ENCODE peak calls at places on chromosome 4, in four cellular contexts. G is mesendoderm, N is adrenal gland, L is Peyer's patch. D is an unnamed sample.

GRCh38 chr4:24476209-24476781 is 108.1 kb downstream of the DHX15 start:
- DNase-seq in L (no peak), G (peak; percentile 30), N (no peak), D (no peak)

GRCh38 chr4:19514276-19515070 is 737.2 kb upstream of the SLIT2 start:
- DNase-seq in G (no peak), N (no peak), L (no peak), D (no peak)

GRCh38 chr4:55038176-55038890 is 87.1 kb downstream of the KDR start:
- DNase-seq in L (no peak), G (no peak), N (no peak), D (no peak)

GRCh38 chr4:56686537-56687231 is 5.6 kb upstream of the HOPX start:
- DNase-seq in L (no peak), N (no peak), G (no peak), D (no peak)

GRCh38 chr4:88949605-88950004 is 107.4 kb downstream of the FAM13A start:
- DNase-seq in G (no peak), L (no peak), N (no peak), D (no peak)

GRCh38 chr4:117085185-117085701 is at the start of gene TRAM1L1:
- DNase-seq in N (peak; percentile 63), G (peak; percentile 91), L (peak; percentile 49), D (no peak)

GRCh38 chr4:139884438-139884837 is 218.8 kb downstream of the MGST2 start:
- DNase-seq in L (no peak), G (no peak), N (no peak), D (no peak)

GRCh38 chr4:26048962-26049361 is 134.9 kb downstream of the SMIM20 start:
- DNase-seq in G (no peak), N (no peak), L (no peak), D (no peak)

GRCh38 chr4:168654206-168655174 is 157.6 kb downstream of the PALLD start:
- DNase-seq in L (peak; percentile 68), G (no peak), N (no peak), D (no peak)

GRCh38 chr4:82352825-82353370 is 20.9 kb downstream of the HNRNPD start:
- DNase-seq in G (no peak), L (no peak), N (no peak), D (no peak)

GRCh38 chr4:132383571-132384199 is 765.4 kb upstream of the PCDH10 start:
- DNase-seq in G (no peak), N (no peak), L (no peak), D (no peak)

GRCh38 chr4:15451181-15451865 is 18.4 kb upstream of the CC2D2A start:
- DNase-seq in G (no peak), N (no peak), L (no peak), D (no peak)

GRCh38 chr4:168480991-168481588 is 798 bp upstream of the DDX60L start:
- DNase-seq in L (peak; percentile 49), G (no peak), N (peak; percentile 30), D (peak; percentile 32)

GRCh38 chr4:112931001-112931400 is 118.5 kb upstream of the ANK2 start:
- DNase-seq in L (no peak), G (no peak), N (no peak), D (no peak)

GRCh38 chr4:77305766-77306165 is 148.8 kb downstream of the CCNG2 start:
- DNase-seq in L (no peak), N (no peak), G (no peak), D (no peak)

DNA sequence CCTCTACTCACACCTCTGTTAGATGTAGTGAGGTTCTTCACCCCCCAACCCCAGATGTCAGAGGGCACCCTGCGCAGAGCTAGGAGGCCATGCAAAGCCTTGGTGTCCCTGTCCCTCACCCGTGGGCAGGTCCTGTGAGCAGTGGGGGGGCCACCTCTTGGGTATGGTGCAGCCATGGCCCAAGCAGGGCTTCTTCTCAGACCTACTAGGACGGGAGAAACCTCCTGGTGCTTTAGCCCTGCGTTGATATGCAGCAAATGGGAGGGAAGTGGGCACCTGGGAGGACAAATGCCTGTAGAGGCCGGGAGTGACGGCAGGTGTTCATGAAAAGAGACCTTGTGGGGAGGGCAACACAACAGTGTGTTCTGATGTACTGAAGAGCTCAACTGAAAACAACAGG is 38.5 kb upstream of the MSANTD1 start:
- DNase-seq in G (no peak), N (no peak), L (peak; percentile 22), D (no peak)
- H3K36me3 ChIP-seq in G (peaks cover 31% of the 10 kb centered on the region), N (peaks cover 80% of the 10 kb centered on the region), L (no peaks in the 10 kb centered on the region), D (no peaks in the 10 kb centered on the region)

DNA sequence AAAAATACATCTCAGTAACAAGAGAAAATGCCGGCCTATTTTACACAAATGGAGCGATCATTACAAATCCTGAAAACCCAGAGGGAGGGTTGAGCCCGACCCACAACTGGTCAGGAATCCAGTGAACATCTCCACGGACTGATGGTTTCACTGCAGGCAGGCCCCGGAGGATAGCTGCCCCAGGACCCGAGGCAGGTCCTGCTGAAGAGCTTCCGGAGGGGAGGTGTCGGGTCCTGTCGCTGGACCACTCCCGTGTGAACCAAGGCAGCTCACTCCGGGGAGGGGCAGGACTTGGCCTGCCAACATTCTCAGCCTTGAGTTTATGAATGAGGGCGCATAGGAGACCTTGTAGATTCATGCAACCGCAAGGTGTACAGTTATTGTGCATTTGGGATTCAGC is 4.8 kb upstream of the CRMP1 start:
- DNase-seq in N (no peak), L (no peak), G (no peak), D (no peak)
- H3K27me3 ChIP-seq in N (peaks cover 28% of the 10 kb centered on the region), L (peaks cover 6% of the 10 kb centered on the region), G (peaks cover under 1% of the 10 kb centered on the region), D (peaks cover 42% of the 10 kb centered on the region)

GRCh38 chr4:6974138-6974848 is 64.7 kb downstream of the TBC1D14 start:
- DNase-seq in N (peak; percentile 84), L (peak; percentile 92), G (peak; percentile 93), D (peak; percentile 78)
- H3K4me1 ChIP-seq in N (peaks cover 14% of the 10 kb centered on the region), L (peaks cover 4% of the 10 kb centered on the region), G (peaks cover 2% of the 10 kb centered on the region), D (peaks cover 29% of the 10 kb centered on the region)

GRCh38 chr4:75659512-75660031 is 13.6 kb downstream of the G3BP2 start:
- DNase-seq in G (no peak), N (no peak), L (no peak), D (no peak)

GRCh38 chr4:75654905-75655304 is 18.3 kb downstream of the G3BP2 start:
- DNase-seq in L (no peak), G (no peak), N (no peak), D (no peak)

GRCh38 chr4:75658881-75659280 is 14.3 kb downstream of the G3BP2 start:
- DNase-seq in N (no peak), L (no peak), G (no peak), D (no peak)

GRCh38 chr4:75655562-75655961 is 17.6 kb downstream of the G3BP2 start:
- DNase-seq in L (no peak), G (no peak), N (no peak), D (no peak)

DNA sequence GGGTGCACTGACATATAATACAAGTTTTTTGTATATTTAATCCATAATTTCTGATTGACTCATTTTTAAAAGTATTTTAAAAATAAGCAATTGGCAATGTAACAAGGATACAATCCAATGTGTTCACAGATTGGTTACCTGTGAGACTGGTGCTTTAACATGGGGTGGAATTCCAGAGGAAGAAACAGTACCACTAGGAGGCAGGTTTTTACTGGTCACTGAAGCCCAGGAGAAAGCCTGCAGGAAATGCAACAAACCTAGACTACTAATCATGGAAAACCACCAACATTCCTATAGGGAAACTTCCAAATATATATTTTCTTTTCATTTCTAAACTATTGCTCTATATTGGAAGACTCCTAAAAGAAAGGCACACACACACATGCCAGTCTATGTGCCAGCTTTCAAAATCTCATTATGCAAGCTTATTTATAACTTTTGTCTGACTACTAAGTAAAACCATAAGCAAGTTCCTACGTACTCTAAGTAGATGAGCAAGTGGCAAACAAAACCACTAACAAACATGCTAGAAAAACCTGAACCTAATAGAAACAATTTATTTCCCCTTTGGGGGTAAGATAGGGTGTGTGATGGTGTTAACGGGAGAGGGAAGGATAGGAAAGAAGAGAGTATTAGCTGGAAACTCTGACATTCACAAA is 19.2 kb downstream of the G3BP2 start:
- DNase-seq in L (no peak), N (no peak), G (peak; percentile 84), D (no peak)
- H3K36me3 ChIP-seq in L (no peaks in the 10 kb centered on the region), N (peaks cover 71% of the 10 kb centered on the region), G (no peaks in the 10 kb centered on the region), D (peaks cover 11% of the 10 kb centered on the region)

GRCh38 chr4:828641-829271 is 2.8 kb upstream of the CPLX1 start:
- DNase-seq in G (peak; percentile 63), N (peak; percentile 85), L (no peak), D (no peak)

GRCh38 chr4:830776-831482 is 5.0 kb upstream of the CPLX1 start:
- DNase-seq in G (no peak), N (no peak), L (no peak), D (no peak)

GRCh38 chr4:829291-829690 is 3.4 kb upstream of the CPLX1 start:
- DNase-seq in L (no peak), N (no peak), G (no peak), D (no peak)

GRCh38 chr4:831483-831805 is 5.5 kb upstream of the CPLX1 start:
- DNase-seq in G (no peak), N (no peak), L (no peak), D (no peak)

GRCh38 chr4:829761-830655 is 4.1 kb upstream of the CPLX1 start:
- DNase-seq in N (no peak), L (no peak), G (peak; percentile 35), D (no peak)
- H3K27me3 ChIP-seq in N (no peaks in the 10 kb centered on the region), L (peaks cover 20% of the 10 kb centered on the region), G (peaks cover 11% of the 10 kb centered on the region), D (peaks cover 54% of the 10 kb centered on the region)

DNA sequence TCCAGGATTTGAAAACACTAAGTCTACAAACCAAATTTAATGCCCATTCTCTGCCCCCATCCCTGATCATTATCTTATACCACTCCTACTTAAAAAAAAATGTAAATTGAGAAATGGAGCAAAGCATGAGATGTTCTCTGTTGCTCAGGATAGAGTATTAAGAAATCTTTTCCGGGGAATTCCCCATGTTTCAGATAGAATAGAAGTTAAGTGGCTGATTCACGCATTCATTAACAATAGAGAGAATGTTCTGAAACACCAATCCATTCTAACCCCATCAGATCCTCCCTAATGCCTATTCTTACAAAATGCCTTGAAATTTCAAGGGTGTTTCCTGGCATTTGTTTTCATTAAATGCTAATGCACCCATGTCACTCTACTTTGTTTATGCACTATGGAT is 101.1 kb downstream of the AREG start:
- DNase-seq in G (no peak), N (no peak), L (no peak), D (no peak)
- H3K4me1 ChIP-seq in G (peaks cover 3% of the 10 kb centered on the region), N (peaks cover 6% of the 10 kb centered on the region), L (no peaks in the 10 kb centered on the region), D (no peaks in the 10 kb centered on the region)

GRCh38 chr4:5662555-5662954 is 45.8 kb downstream of the EVC2 start:
- DNase-seq in N (no peak), L (no peak), G (no peak), D (no peak)

GRCh38 chr4:5661237-5661636 is 47.1 kb downstream of the EVC2 start:
- DNase-seq in G (no peak), L (no peak), N (no peak), D (no peak)

GRCh38 chr4:5656415-5656814 is 51.9 kb downstream of the EVC2 start:
- DNase-seq in G (no peak), N (no peak), L (no peak), D (no peak)

GRCh38 chr4:5658992-5659391 is 49.4 kb downstream of the EVC2 start:
- DNase-seq in N (no peak), G (no peak), L (no peak), D (no peak)

DNA sequence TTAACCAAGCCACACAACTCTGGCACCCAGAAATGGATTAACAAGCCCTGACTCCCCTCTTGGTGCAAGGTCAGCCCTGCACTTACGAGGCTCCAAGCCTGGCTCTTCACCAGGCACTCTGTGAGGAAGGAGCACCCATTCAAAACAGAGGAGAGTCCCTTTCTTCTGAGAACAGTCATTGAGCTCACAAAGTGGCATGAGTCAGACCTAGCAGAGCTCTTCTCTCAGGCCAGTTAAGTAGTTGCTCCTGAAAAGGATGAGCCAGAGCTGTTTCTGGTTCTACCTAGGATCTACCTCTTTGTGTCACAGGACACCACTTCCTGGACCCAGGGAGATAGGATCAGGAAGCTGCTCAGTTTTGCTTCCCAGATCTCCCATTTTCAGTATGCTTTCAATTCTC is 48.2 kb downstream of the EVC2 start:
- DNase-seq in L (no peak), N (no peak), G (no peak), D (no peak)
- H3K36me3 ChIP-seq in L (no peaks in the 10 kb centered on the region), N (no peaks in the 10 kb centered on the region), G (no peaks in the 10 kb centered on the region), D (no peaks in the 10 kb centered on the region)